ENCODE peak calls at places on chromosome 2, in four cellular contexts. C is T-helper 9 cell; Q is aorta; S is activated CD8-positive, alpha-beta memory T cell treated with anti-CD3 and anti-CD28 coated beads for 1 hour. Z is an unnamed sample.

GRCh38 chr2:95552911-95553310 is 38.9 kb upstream of the TRIM43 start:
- DNase-seq in C (no peak), Q (no peak), S (no peak), Z (no peak)

GRCh38 chr2:102278720-102279390 is 32.5 kb upstream of the IL1RL1 start:
- DNase-seq in S (no peak), Q (no peak), C (no peak), Z (no peak)

GRCh38 chr2:197940346-197940745 is 136.0 kb downstream of the PLCL1 start:
- DNase-seq in S (no peak), Q (no peak), C (no peak), Z (no peak)

GRCh38 chr2:118130385-118130784 is 42.1 kb downstream of the INSIG2 start:
- DNase-seq in Q (no peak), C (no peak), S (no peak), Z (no peak)

GRCh38 chr2:1750270-1750934 is 6.1 kb upstream of the PXDN start:
- DNase-seq in C (no peak), S (no peak), Q (no peak), Z (no peak)

GRCh38 chr2:240713071-240713927 is 21.6 kb downstream of the AQP12A start:
- DNase-seq in Q (no peak), S (no peak), C (no peak), Z (no peak)

GRCh38 chr2:37849908-37850307 is 75.2 kb upstream of the RMDN2 start:
- DNase-seq in C (no peak), Q (no peak), S (no peak), Z (no peak)

GRCh38 chr2:158953926-158954763 is 14.3 kb upstream of the TANC1 start:
- DNase-seq in S (no peak), Q (peak; percentile 93), C (peak; percentile 5), Z (no peak)

GRCh38 chr2:19982268-19982667 is 7.6 kb downstream of the WDR35 start:
- DNase-seq in S (no peak), Q (no peak), C (no peak), Z (no peak)

GRCh38 chr2:232489516-232490220 is 2.0 kb upstream of the ECEL1 start:
- DNase-seq in Q (peak; percentile 57), C (no peak), S (no peak), Z (no peak)

GRCh38 chr2:69890881-69891280 is 2.9 kb upstream of the SNRNP27 start:
- DNase-seq in S (no peak), Q (no peak), C (no peak), Z (no peak)

GRCh38 chr2:147588191-147588590 is 256.6 kb upstream of the ACVR2A start:
- DNase-seq in C (no peak), S (no peak), Q (no peak), Z (no peak)

GRCh38 chr2:19525313-19525712 is 166.9 kb upstream of the OSR1 start:
- DNase-seq in C (no peak), S (no peak), Q (no peak), Z (no peak)

GRCh38 chr2:23350792-23351355 is 34.1 kb upstream of the KLHL29 start:
- DNase-seq in S (no peak), Q (no peak), C (no peak), Z (no peak)

GRCh38 chr2:157789161-157789720 is 86.9 kb downstream of the ACVR1 start:
- DNase-seq in Q (no peak), C (no peak), S (no peak), Z (no peak)

GRCh38 chr2:126658910-126659613 is 3.1 kb downstream of the GYPC start:
- DNase-seq in C (no peak), S (no peak), Q (peak; percentile 82), Z (peak; percentile 62)

GRCh38 chr2:3728104-3729054 is 25.0 kb downstream of the DCDC2C start:
- DNase-seq in Q (no peak), C (no peak), S (no peak), Z (no peak)

GRCh38 chr2:116716444-116716843 is 1098.0 kb upstream of the DDX18 start:
- DNase-seq in Q (no peak), S (no peak), C (no peak), Z (no peak)

GRCh38 chr2:156341482-156342251 is 9.1 kb upstream of the NR4A2 start:
- DNase-seq in Q (peak; percentile 97), S (peak; percentile 91), C (peak; percentile 81), Z (peak; percentile 86)

GRCh38 chr2:95670167-95670566 is 78.4 kb downstream of the TRIM43 start:
- DNase-seq in C (no peak), Q (no peak), S (no peak), Z (no peak)

GRCh38 chr2:149732001-149732685 is 144.6 kb upstream of the MMADHC start:
- DNase-seq in S (no peak), Q (no peak), C (no peak), Z (no peak)

GRCh38 chr2:102621630-102622029 is 2.3 kb downstream of the SLC9A2 start:
- DNase-seq in S (no peak), Q (no peak), C (no peak), Z (no peak)